ENCODE peak calls at places on chromosomes 2 and 18, in four cellular contexts. J, P, L and I are unnamed samples.

GRCh38 chr2:38446418-38446817 is 69.3 kb upstream of the ATL2 start:
- DNase-seq in J (no peak), P (no peak), L (no peak), I (no peak)

GRCh38 chr2:217160103-217160502 is 300.2 kb upstream of the TNP1 start:
- DNase-seq in J (no peak), P (peak), L (no peak), I (no peak)

GRCh38 chr2:107775171-107775570 is 51.5 kb upstream of the RGPD4 start:
- DNase-seq in J (no peak), P (no peak), L (no peak), I (no peak)

GRCh38 chr2:215419113-215419512 is 16.8 kb downstream of the FN1 start:
- DNase-seq in J (no peak), P (no peak), L (no peak), I (no peak)

GRCh38 chr2:128510701-128511100 is 192.0 kb upstream of the HS6ST1 start:
- DNase-seq in J (no peak), P (no peak), L (no peak), I (no peak)

GRCh38 chr18:34223164-34223892 is 1.4 kb downstream of the NOL4 start:
- DNase-seq in J (no peak), P (no peak), L (peak), I (no peak)

GRCh38 chr2:239178484-239178883 is 222.3 kb downstream of the HDAC4 start:
- DNase-seq in J (no peak), P (no peak), L (no peak), I (no peak)

GRCh38 chr2:230184727-230185578 is 34.8 kb downstream of the SP110 start:
- DNase-seq in J (no peak), P (no peak), L (no peak), I (no peak)

GRCh38 chr2:159249955-159250723 is 36.4 kb downstream of the WDSUB1 start:
- DNase-seq in J (no peak), P (peak), L (peak), I (peak)

GRCh38 chr18:42137671-42138375 is 182.8 kb downstream of the PIK3C3 start:
- DNase-seq in J (no peak), P (no peak), L (no peak), I (no peak)

GRCh38 chr2:26344581-26345283 is 1.2 kb upstream of the SELENOI start:
- DNase-seq in J (no peak), P (no peak), L (no peak), I (no peak)

GRCh38 chr18:56598422-56598821 is 40.0 kb downstream of the TXNL1 start:
- DNase-seq in J (no peak), P (no peak), L (no peak), I (no peak)

GRCh38 chr2:120738786-120739771 is 3.4 kb downstream of the GLI2 start:
- DNase-seq in J (no peak), P (no peak), L (peak), I (no peak)

GRCh38 chr2:44479127-44479887 is 117.6 kb downstream of the CAMKMT start:
- DNase-seq in J (peak), P (peak), L (peak), I (peak)

GRCh38 chr18:36849288-36850011 is 20.5 kb downstream of the KIAA1328 start:
- DNase-seq in J (no peak), P (no peak), L (no peak), I (no peak)

GRCh38 chr18:58493070-58493469 is 135.8 kb downstream of the ALPK2 start:
- DNase-seq in J (no peak), P (no peak), L (no peak), I (no peak)

GRCh38 chr2:3536682-3537632 is 17.6 kb upstream of the ADI1 start:
- DNase-seq in J (no peak), P (peak), L (no peak), I (peak)

GRCh38 chr2:10109311-10109710 is 13.2 kb upstream of the RRM2 start:
- DNase-seq in J (no peak), P (no peak), L (no peak), I (no peak)

GRCh38 chr2:36633470-36634092 is 35.6 kb upstream of the FEZ2 start:
- DNase-seq in J (no peak), P (no peak), L (no peak), I (no peak)

GRCh38 chr2:197286805-197287595 is 23.6 kb downstream of the ANKRD44 start:
- DNase-seq in J (no peak), P (peak), L (no peak), I (peak)